ENCODE peak calls at places on chromosome 4, in five cellular contexts. O, Z, V, Q and K are unnamed samples.

GRCh38 chr4:36243355-36244256 is 708 bp downstream of the ARAP2 start:
- DNase-seq in V (no peak), Z (peak; percentile 77), O (peak; percentile 20), Q (peak; percentile 62), K (peak; percentile 11)

GRCh38 chr4:144712775-144713174 is 66.8 kb downstream of the HHIP start:
- DNase-seq in Q (no peak), O (peak; percentile 24), V (no peak), Z (no peak), K (no peak)

GRCh38 chr4:182922551-182923284 is 5.5 kb upstream of the DCTD start:
- DNase-seq in V (no peak), O (peak; percentile 57), Q (no peak), Z (no peak), K (no peak)

GRCh38 chr4:122525865-122526264 is 69.3 kb upstream of the IL2 start:
- DNase-seq in O (peak; percentile 55), Q (no peak), Z (no peak), V (no peak), K (no peak)

GRCh38 chr4:169791527-169792156 is 33.9 kb upstream of the HPF1 start:
- DNase-seq in O (peak; percentile 70), Z (peak; percentile 48), Q (no peak), V (peak; percentile 40), K (no peak)

GRCh38 chr4:128590773-128591172 is 218.7 kb upstream of the JADE1 start:
- DNase-seq in O (peak; percentile 27), Q (no peak), Z (no peak), V (no peak), K (no peak)

GRCh38 chr4:2378408-2378807 is 40.0 kb downstream of the ZFYVE28 start:
- DNase-seq in Z (no peak), V (no peak), Q (no peak), O (no peak), K (no peak)

GRCh38 chr4:184583738-184584502 is 65.3 kb downstream of the CASP3 start:
- DNase-seq in Z (no peak), Q (no peak), O (no peak), V (no peak), K (peak; percentile 28)

GRCh38 chr4:107740950-107741701 is 21.1 kb upstream of the PAPSS1 start:
- DNase-seq in Q (no peak), V (peak; percentile 63), Z (no peak), O (peak; percentile 93), K (no peak)

GRCh38 chr4:52102587-52102986 is 51.5 kb downstream of the SPATA18 start:
- DNase-seq in O (no peak), Q (no peak), Z (no peak), V (no peak), K (no peak)

GRCh38 chr4:4226606-4227438 is at the start of gene OTOP1:
- DNase-seq in Q (no peak), O (no peak), V (no peak), Z (no peak), K (no peak)

GRCh38 chr4:57037982-57038604 is 59.4 kb downstream of the POLR2B start:
- DNase-seq in O (peak; percentile 70), Z (peak; percentile 70), V (peak; percentile 59), Q (no peak), K (peak; percentile 26)

GRCh38 chr4:31325300-31325699 is 605.1 kb downstream of the PCDH7 start:
- DNase-seq in Q (no peak), Z (no peak), O (no peak), V (no peak), K (no peak)

GRCh38 chr4:107363137-107363536 is 327.0 kb upstream of the DKK2 start:
- DNase-seq in V (no peak), Q (no peak), Z (no peak), O (no peak), K (no peak)

GRCh38 chr4:68615699-68616422 is 39.7 kb upstream of the UGT2B17 start:
- DNase-seq in Z (no peak), O (no peak), V (no peak), Q (no peak), K (no peak)

GRCh38 chr4:102339018-102339417 is 6.3 kb downstream of the SLC39A8 start:
- DNase-seq in Z (no peak), O (no peak), Q (peak; percentile 57), V (no peak), K (no peak)

GRCh38 chr4:7785017-7785416 is 154.6 kb downstream of the AFAP1 start:
- DNase-seq in V (no peak), O (peak; percentile 65), Q (peak; percentile 11), Z (no peak), K (no peak)

DNA sequence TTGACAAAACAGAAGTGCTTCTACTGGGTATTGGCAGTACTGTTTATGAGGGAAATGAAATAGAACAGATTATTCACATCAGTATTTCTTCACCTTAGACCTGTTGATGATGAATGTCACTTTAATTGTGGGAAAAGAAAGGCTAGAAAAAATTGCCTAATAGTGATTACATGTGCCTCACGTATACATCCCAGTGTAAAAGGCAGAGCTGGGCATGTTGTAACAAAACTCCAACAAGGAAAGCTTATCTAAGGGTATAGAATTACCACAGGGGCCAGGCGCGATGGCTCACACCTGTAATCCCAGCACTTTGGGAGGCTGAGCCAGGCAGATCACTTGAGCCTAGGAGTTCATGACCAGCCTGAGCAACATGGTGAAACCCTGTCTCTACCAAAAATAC is 4.2 kb downstream of the PGM2 start:
- DNase-seq in O (no peak), V (no peak), Z (no peak), Q (no peak), K (no peak)
- H3K36me3 ChIP-seq in O (peaks cover 11% of the 10 kb centered on the region), V (peaks cover 43% of the 10 kb centered on the region), Z (no peaks in the 10 kb centered on the region), Q (peaks cover 32% of the 10 kb centered on the region), K (peaks cover 5% of the 10 kb centered on the region)

DNA sequence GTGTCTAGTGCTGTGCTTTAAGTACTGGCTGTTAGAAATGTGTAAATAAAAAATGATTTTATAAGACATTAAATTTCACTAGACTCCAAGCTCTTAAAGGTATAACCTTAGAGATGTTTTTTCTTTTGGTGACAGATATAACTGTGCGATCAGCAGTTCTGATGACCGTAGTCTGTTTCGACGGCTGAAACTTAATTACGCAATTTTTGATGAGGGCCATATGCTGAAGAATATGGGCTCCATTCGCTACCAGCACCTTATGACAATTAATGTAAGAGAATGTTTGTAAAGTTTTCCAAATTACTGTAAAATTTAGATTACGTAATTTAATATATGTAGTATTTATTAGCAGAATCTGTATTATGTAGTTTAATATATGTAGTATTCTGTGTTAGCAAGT is 66.4 kb downstream of the HPGDS start:
- DNase-seq in Q (no peak), O (no peak), V (no peak), Z (no peak), K (no peak)
- H3K36me3 ChIP-seq in Q (no peaks in the 10 kb centered on the region), O (peaks cover 79% of the 10 kb centered on the region), V (peaks cover 96% of the 10 kb centered on the region), Z (no peaks in the 10 kb centered on the region), K (peaks cover 2% of the 10 kb centered on the region)

GRCh38 chr4:147635348-147635747 is 18.2 kb downstream of the TMEM184C start:
- DNase-seq in O (no peak), Q (no peak), V (no peak), Z (no peak), K (no peak)

GRCh38 chr4:147638365-147638764 is 21.2 kb downstream of the TMEM184C start:
- DNase-seq in O (no peak), Q (no peak), Z (no peak), V (no peak), K (no peak)

GRCh38 chr4:147640331-147640730 is 23.1 kb downstream of the TMEM184C start:
- DNase-seq in Z (no peak), O (no peak), Q (no peak), V (no peak), K (no peak)

GRCh38 chr4:147638942-147639341 is 21.7 kb downstream of the TMEM184C start:
- DNase-seq in Z (no peak), Q (no peak), V (no peak), O (peak; percentile 17), K (no peak)

GRCh38 chr4:147639388-147639787 is 22.2 kb downstream of the TMEM184C start:
- DNase-seq in O (no peak), Q (no peak), V (no peak), Z (no peak), K (no peak)
- H3K36me3 ChIP-seq in O (peaks cover 32% of the 10 kb centered on the region), Q (no peaks in the 10 kb centered on the region), V (peaks cover 71% of the 10 kb centered on the region), Z (no peaks in the 10 kb centered on the region), K (no peaks in the 10 kb centered on the region)

GRCh38 chr4:55979562-55979961 is 30.8 kb downstream of the CEP135 start:
- DNase-seq in Z (no peak), Q (no peak), V (no peak), O (no peak), K (no peak)
- H3K36me3 ChIP-seq in Z (no peaks in the 10 kb centered on the region), Q (no peaks in the 10 kb centered on the region), V (peaks cover 48% of the 10 kb centered on the region), O (no peaks in the 10 kb centered on the region), K (no peaks in the 10 kb centered on the region)